ENCODE peak calls at places on chromosomes 11 and 22, in six cellular contexts. One of them, this sample, is unnamed.
A peak's percentile ranks its signal among the peaks of the same experiment; 100 is the strongest.

GRCh38 chr11:61950035-61950547 is at the start of gene BEST1:
- DNase-seq in HTR-8/SVneo: no peak
- DNase-seq in anterior cingulate cortex: no peak
- DNase-seq in SW 1271: no peak
- DNase-seq in NCI-H1417: no peak
- DNase-seq in NCI-H774: no peak
- DNase-seq in this sample: peak; percentile 36

GRCh38 chr11:3164138-3164539 is 971 bp downstream of the OSBPL5 start:
- DNase-seq in anterior cingulate cortex: no peak
- DNase-seq in HTR-8/SVneo: no peak
- DNase-seq in NCI-H774: no peak
- DNase-seq in SW 1271: no peak
- DNase-seq in NCI-H1417: no peak
- DNase-seq in this sample: no peak

GRCh38 chr11:122672892-122673291 is 17.4 kb downstream of the UBASH3B start:
- DNase-seq in HTR-8/SVneo: no peak
- DNase-seq in NCI-H774: no peak
- DNase-seq in anterior cingulate cortex: no peak
- DNase-seq in NCI-H1417: no peak
- DNase-seq in SW 1271: no peak
- DNase-seq in this sample: no peak

GRCh38 chr11:22076215-22076930 is 116.5 kb upstream of the ANO5 start:
- DNase-seq in anterior cingulate cortex: no peak
- DNase-seq in NCI-H774: no peak
- DNase-seq in NCI-H1417: no peak
- DNase-seq in HTR-8/SVneo: no peak
- DNase-seq in SW 1271: no peak
- DNase-seq in this sample: no peak

GRCh38 chr11:63614136-63614664 is at the start of gene PLAAT3:
- DNase-seq in HTR-8/SVneo: peak; percentile 41
- DNase-seq in anterior cingulate cortex: peak; percentile 67
- DNase-seq in NCI-H1417: peak; percentile 89
- DNase-seq in SW 1271: peak; percentile 72
- DNase-seq in NCI-H774: peak; percentile 81
- DNase-seq in this sample: peak; percentile 86

GRCh38 chr22:28799834-28800307 is 498 bp downstream of the XBP1 start:
- DNase-seq in NCI-H1417: peak; percentile 71
- DNase-seq in HTR-8/SVneo: peak; percentile 31
- DNase-seq in anterior cingulate cortex: peak; percentile 63
- DNase-seq in NCI-H774: no peak
- DNase-seq in SW 1271: peak; percentile 10
- DNase-seq in this sample: peak; percentile 72

GRCh38 chr11:45757672-45758071 is 47.3 kb upstream of the SLC35C1 start:
- DNase-seq in HTR-8/SVneo: no peak
- DNase-seq in anterior cingulate cortex: no peak
- DNase-seq in NCI-H1417: no peak
- DNase-seq in SW 1271: no peak
- DNase-seq in NCI-H774: no peak
- DNase-seq in this sample: no peak

GRCh38 chr11:123135863-123136446 is 59.1 kb downstream of the CLMP start:
- DNase-seq in NCI-H1417: no peak
- DNase-seq in SW 1271: no peak
- DNase-seq in anterior cingulate cortex: no peak
- DNase-seq in HTR-8/SVneo: no peak
- DNase-seq in NCI-H774: no peak
- DNase-seq in this sample: no peak

GRCh38 chr11:106156290-106156937 is 79.0 kb downstream of the AASDHPPT start:
- DNase-seq in HTR-8/SVneo: peak; percentile 47
- DNase-seq in NCI-H1417: peak; percentile 77
- DNase-seq in SW 1271: peak; percentile 69
- DNase-seq in anterior cingulate cortex: peak; percentile 3
- DNase-seq in NCI-H774: no peak
- DNase-seq in this sample: no peak

GRCh38 chr11:14644396-14645246 is 1.0 kb downstream of the PDE3B start:
- DNase-seq in NCI-H1417: peak; percentile 88
- DNase-seq in anterior cingulate cortex: peak; percentile 72
- DNase-seq in SW 1271: peak; percentile 24
- DNase-seq in HTR-8/SVneo: no peak
- DNase-seq in NCI-H774: no peak
- DNase-seq in this sample: no peak

GRCh38 chr11:86408845-86409244 is 34.2 kb downstream of the CCDC81 start:
- DNase-seq in NCI-H1417: peak; percentile 13
- DNase-seq in NCI-H774: no peak
- DNase-seq in anterior cingulate cortex: no peak
- DNase-seq in SW 1271: peak; percentile 22
- DNase-seq in HTR-8/SVneo: no peak
- DNase-seq in this sample: no peak

GRCh38 chr22:44782286-44782830 is 30.0 kb downstream of the ARHGAP8 start:
- DNase-seq in anterior cingulate cortex: no peak
- DNase-seq in SW 1271: no peak
- DNase-seq in NCI-H1417: no peak
- DNase-seq in HTR-8/SVneo: no peak
- DNase-seq in NCI-H774: no peak
- DNase-seq in this sample: no peak

GRCh38 chr22:36144886-36145541 is 15.5 kb downstream of the APOL3 start:
- DNase-seq in SW 1271: peak; percentile 42
- DNase-seq in NCI-H1417: peak; percentile 63
- DNase-seq in NCI-H774: peak; percentile 41
- DNase-seq in HTR-8/SVneo: peak; percentile 41
- DNase-seq in anterior cingulate cortex: peak; percentile 25
- DNase-seq in this sample: peak; percentile 66

This sample was measured in SJSA1.